ENCODE peak calls at places on chromosomes 5 and 9, in four cellular contexts. K, L, R and S are unnamed samples.

GRCh38 chr5:9869616-9870288 is 239.6 kb upstream of the TAS2R1 start:
- DNase-seq in K (no peak), L (no peak), R (no peak), S (no peak)

GRCh38 chr5:66554211-66554610 is 42.0 kb upstream of the MAST4 start:
- DNase-seq in K (no peak), L (no peak), R (no peak), S (peak)

GRCh38 chr5:37755581-37755980 is 84.3 kb downstream of the GDNF start:
- DNase-seq in K (no peak), L (no peak), R (no peak), S (no peak)

GRCh38 chr9:83433841-83434240 is 104.4 kb downstream of the FRMD3 start:
- DNase-seq in K (no peak), L (no peak), R (no peak), S (no peak)

GRCh38 chr9:131698715-131699053 is 41.2 kb downstream of the RAPGEF1 start:
- DNase-seq in K (no peak), L (no peak), R (no peak), S (no peak)

GRCh38 chr5:16886366-16886736 is 49.7 kb downstream of the MYO10 start:
- DNase-seq in K (no peak), L (no peak), R (no peak), S (no peak)

GRCh38 chr9:129838707-129839259 is 3.5 kb downstream of the USP20 start:
- DNase-seq in K (no peak), L (no peak), R (peak), S (no peak)

GRCh38 chr9:130470269-130470668 is 25.5 kb downstream of the ASS1 start:
- DNase-seq in K (no peak), L (no peak), R (no peak), S (no peak)

GRCh38 chr5:1681955-1682354 is 117.7 kb downstream of the MRPL36 start:
- DNase-seq in K (no peak), L (no peak), R (no peak), S (no peak)

GRCh38 chr5:16568875-16569580 is 47.8 kb downstream of the RETREG1 start:
- DNase-seq in K (peak), L (no peak), R (peak), S (no peak)

GRCh38 chr5:60788863-60789513 is 55.1 kb downstream of the ELOVL7 start:
- DNase-seq in K (no peak), L (no peak), R (no peak), S (no peak)

GRCh38 chr5:107274576-107274975 is 396.2 kb downstream of the EFNA5 start:
- DNase-seq in K (no peak), L (no peak), R (no peak), S (no peak)

GRCh38 chr9:33468215-33468730 is 5.5 kb downstream of the NOL6 start:
- DNase-seq in K (no peak), L (no peak), R (no peak), S (no peak)